ENCODE peak calls at places on chromosomes 4 and X, in four cellular contexts. One of them, this sample, is unnamed.

GRCh38 chr4:16089156-16089555 is 5.3 kb upstream of the PROM1 start:
- DNase-seq in CD8-positive, alpha-beta memory T cell: no peak
- DNase-seq in Caco-2: no peak
- DNase-seq in keratinocyte: no peak
- DNase-seq in this sample: no peak

GRCh38 chr4:140756292-140757219 is at the start of gene TBC1D9:
- DNase-seq in CD8-positive, alpha-beta memory T cell: no peak
- DNase-seq in Caco-2: peak; percentile 84
- DNase-seq in keratinocyte: peak; percentile 86
- DNase-seq in this sample: no peak

GRCh38 chr4:8392591-8393190 is 47.8 kb downstream of the ACOX3 start:
- DNase-seq in CD8-positive, alpha-beta memory T cell: no peak
- DNase-seq in Caco-2: peak; percentile 16
- DNase-seq in keratinocyte: no peak
- DNase-seq in this sample: no peak

GRCh38 chr4:184167576-184167975 is 50.1 kb downstream of the ENPP6 start:
- DNase-seq in CD8-positive, alpha-beta memory T cell: no peak
- DNase-seq in Caco-2: no peak
- DNase-seq in keratinocyte: no peak
- DNase-seq in this sample: peak; percentile 56

GRCh38 chr4:185209031-185209851 is at the start of gene SNX25:
- DNase-seq in CD8-positive, alpha-beta memory T cell: peak; percentile 79
- DNase-seq in Caco-2: peak; percentile 91
- DNase-seq in keratinocyte: no peak
- DNase-seq in this sample: no peak

GRCh38 chr4:104494161-104494560 is 533 bp downstream of the CXXC4 start:
- DNase-seq in CD8-positive, alpha-beta memory T cell: no peak
- DNase-seq in Caco-2: no peak
- DNase-seq in keratinocyte: no peak
- DNase-seq in this sample: no peak

GRCh38 chr4:137861682-137862081 is 329.4 kb upstream of the PCDH18 start:
- DNase-seq in CD8-positive, alpha-beta memory T cell: no peak
- DNase-seq in Caco-2: peak; percentile 7
- DNase-seq in keratinocyte: no peak
- DNase-seq in this sample: no peak

GRCh38 chrX:66163849-66164401 is at the start of gene HEPH:
- DNase-seq in CD8-positive, alpha-beta memory T cell: no peak
- DNase-seq in Caco-2: peak; percentile 5
- DNase-seq in keratinocyte: no peak
- DNase-seq in this sample: no peak

GRCh38 chr4:138595731-138596465 is 353.7 kb upstream of the SLC7A11 start:
- DNase-seq in CD8-positive, alpha-beta memory T cell: no peak
- DNase-seq in Caco-2: no peak
- DNase-seq in keratinocyte: no peak
- DNase-seq in this sample: no peak

GRCh38 chr4:14877246-14878220 is 124.7 kb upstream of the CPEB2 start:
- DNase-seq in CD8-positive, alpha-beta memory T cell: no peak
- DNase-seq in Caco-2: no peak
- DNase-seq in keratinocyte: no peak
- DNase-seq in this sample: no peak

GRCh38 chr4:187608001-187608421 is 387.6 kb upstream of the ZFP42 start:
- DNase-seq in CD8-positive, alpha-beta memory T cell: no peak
- DNase-seq in Caco-2: no peak
- DNase-seq in keratinocyte: no peak
- DNase-seq in this sample: no peak

GRCh38 chr4:2574863-2575262 is 38.4 kb downstream of the FAM193A start:
- DNase-seq in CD8-positive, alpha-beta memory T cell: no peak
- DNase-seq in Caco-2: no peak
- DNase-seq in keratinocyte: no peak
- DNase-seq in this sample: no peak

GRCh38 chr4:178081931-178082330 is 639.7 kb upstream of the AGA start:
- DNase-seq in CD8-positive, alpha-beta memory T cell: no peak
- DNase-seq in Caco-2: no peak
- DNase-seq in keratinocyte: no peak
- DNase-seq in this sample: no peak

GRCh38 chrX:150694738-150695410 is 1.7 kb downstream of the MTMR1 start:
- DNase-seq in CD8-positive, alpha-beta memory T cell: no peak
- DNase-seq in Caco-2: no peak
- DNase-seq in keratinocyte: no peak
- DNase-seq in this sample: no peak
- H3K4me3 ChIP-seq in CD8-positive, alpha-beta memory T cell: no peak overlapping the region
- H3K4me3 ChIP-seq in Caco-2: no peak overlapping the region
- H3K4me3 ChIP-seq in keratinocyte: peak overlapping the region; percentile 36
- H3K4me3 ChIP-seq in this sample: no peak overlapping the region

GRCh38 chr4:64756016-64756415 is 346.8 kb upstream of the TECRL start:
- DNase-seq in CD8-positive, alpha-beta memory T cell: no peak
- DNase-seq in Caco-2: no peak
- DNase-seq in keratinocyte: peak; percentile 9
- DNase-seq in this sample: no peak
- H3K4me1 ChIP-seq in CD8-positive, alpha-beta memory T cell: no peaks in the 10 kb centered on the region
- H3K4me1 ChIP-seq in Caco-2: no peaks in the 10 kb centered on the region
- H3K4me1 ChIP-seq in keratinocyte: no peaks in the 10 kb centered on the region
- H3K4me1 ChIP-seq in this sample: no peaks in the 10 kb centered on the region

DNA sequence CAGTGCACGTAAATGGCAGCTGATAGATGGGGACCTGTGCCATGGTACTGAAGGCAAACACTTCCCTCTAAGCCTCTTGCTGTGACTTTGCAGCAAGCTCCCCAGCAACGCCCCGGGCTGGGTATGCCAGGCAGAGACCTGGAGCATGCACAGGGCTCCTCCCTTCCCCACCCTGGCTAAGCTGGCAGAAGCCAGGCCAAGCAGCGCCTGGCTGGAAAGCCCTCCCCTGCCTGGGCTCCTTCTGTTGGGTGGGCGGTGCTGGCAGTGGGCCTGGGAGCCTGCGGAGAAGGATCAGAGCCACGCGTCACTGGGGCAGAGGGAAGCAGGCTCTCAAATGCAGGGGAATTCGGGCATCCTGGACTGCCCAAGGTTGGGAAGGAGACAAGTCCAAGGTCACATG is 3.6 kb downstream of the ATP2B3 start:
- DNase-seq in CD8-positive, alpha-beta memory T cell: no peak
- DNase-seq in Caco-2: no peak
- DNase-seq in keratinocyte: no peak
- DNase-seq in this sample: no peak
- H3K27me3 ChIP-seq in CD8-positive, alpha-beta memory T cell: no peaks in the 10 kb centered on the region
- H3K27me3 ChIP-seq in Caco-2: no peaks in the 10 kb centered on the region
- H3K27me3 ChIP-seq in keratinocyte: peaks cover 22% of the 10 kb centered on the region
- H3K27me3 ChIP-seq in this sample: no peaks in the 10 kb centered on the region

GRCh38 chrX:131763674-131764073 is 219.8 kb downstream of the OR13H1 start:
- DNase-seq in CD8-positive, alpha-beta memory T cell: no peak
- DNase-seq in Caco-2: no peak
- DNase-seq in keratinocyte: no peak
- DNase-seq in this sample: peak; percentile 90

GRCh38 chrX:131764224-131764623 is 220.3 kb downstream of the OR13H1 start:
- DNase-seq in CD8-positive, alpha-beta memory T cell: no peak
- DNase-seq in Caco-2: no peak
- DNase-seq in keratinocyte: no peak
- DNase-seq in this sample: no peak

GRCh38 chrX:131762802-131763234 is 218.9 kb downstream of the OR13H1 start:
- DNase-seq in CD8-positive, alpha-beta memory T cell: no peak
- DNase-seq in Caco-2: no peak
- DNase-seq in keratinocyte: no peak
- DNase-seq in this sample: no peak
- H3K4me3 ChIP-seq in CD8-positive, alpha-beta memory T cell: no peak overlapping the region
- H3K4me3 ChIP-seq in Caco-2: no peak overlapping the region
- H3K4me3 ChIP-seq in keratinocyte: no peak overlapping the region
- H3K4me3 ChIP-seq in this sample: peak overlapping the region; percentile 36

This sample was measured in vagina.